ENCODE peak calls at places on chromosomes 11 and 22, in ten cellular contexts. One of them, this sample, is unnamed.

GRCh38 chr11:57645716-57646085 is 4.0 kb downstream of the YPEL4 start:
- DNase-seq in kidney: no peak
- DNase-seq in brain microvascular endothelial cell: no peak
- DNase-seq in T follicular helper cell: no peak
- DNase-seq in left lung: no peak
- DNase-seq in activated naive CD4-positive, alpha-beta T cell treated with Interleukin-2 at 50 U/mL for 16 hours: no peak
- DNase-seq in GDM1: no peak
- DNase-seq in NCI-H2081: no peak
- DNase-seq in stimulated activated CD8-positive, alpha-beta memory T cell treated with anti-CD3 and anti-CD28 coated beads, Interleukin-4, amount 100 ng/mL, for 24 hours: no peak
- DNase-seq in H9: no peak
- DNase-seq in this sample: no peak

GRCh38 chr11:68099474-68100405 is 21.4 kb downstream of the CHKA start:
- DNase-seq in kidney: no peak
- DNase-seq in brain microvascular endothelial cell: no peak
- DNase-seq in T follicular helper cell: no peak
- DNase-seq in left lung: no peak
- DNase-seq in activated naive CD4-positive, alpha-beta T cell treated with Interleukin-2 at 50 U/mL for 16 hours: no peak
- DNase-seq in GDM1: no peak
- DNase-seq in NCI-H2081: peak; percentile 83
- DNase-seq in stimulated activated CD8-positive, alpha-beta memory T cell treated with anti-CD3 and anti-CD28 coated beads, Interleukin-4, amount 100 ng/mL, for 24 hours: no peak
- DNase-seq in H9: no peak
- DNase-seq in this sample: peak; percentile 35

GRCh38 chr11:93528757-93529639 is 14.2 kb downstream of the SMCO4 start:
- DNase-seq in kidney: no peak
- DNase-seq in brain microvascular endothelial cell: no peak
- DNase-seq in T follicular helper cell: no peak
- DNase-seq in left lung: no peak
- DNase-seq in activated naive CD4-positive, alpha-beta T cell treated with Interleukin-2 at 50 U/mL for 16 hours: no peak
- DNase-seq in GDM1: no peak
- DNase-seq in NCI-H2081: peak; percentile 47
- DNase-seq in stimulated activated CD8-positive, alpha-beta memory T cell treated with anti-CD3 and anti-CD28 coated beads, Interleukin-4, amount 100 ng/mL, for 24 hours: no peak
- DNase-seq in H9: no peak
- DNase-seq in this sample: no peak

GRCh38 chr11:114832532-114833125 is 154.3 kb downstream of the NXPE2 start:
- DNase-seq in kidney: no peak
- DNase-seq in brain microvascular endothelial cell: no peak
- DNase-seq in T follicular helper cell: no peak
- DNase-seq in left lung: no peak
- DNase-seq in activated naive CD4-positive, alpha-beta T cell treated with Interleukin-2 at 50 U/mL for 16 hours: no peak
- DNase-seq in GDM1: no peak
- DNase-seq in NCI-H2081: peak; percentile 87
- DNase-seq in stimulated activated CD8-positive, alpha-beta memory T cell treated with anti-CD3 and anti-CD28 coated beads, Interleukin-4, amount 100 ng/mL, for 24 hours: no peak
- DNase-seq in H9: no peak
- DNase-seq in this sample: no peak

GRCh38 chr22:47210686-47211085 is 448.2 kb downstream of the TBC1D22A start:
- DNase-seq in kidney: no peak
- DNase-seq in brain microvascular endothelial cell: no peak
- DNase-seq in T follicular helper cell: no peak
- DNase-seq in left lung: no peak
- DNase-seq in activated naive CD4-positive, alpha-beta T cell treated with Interleukin-2 at 50 U/mL for 16 hours: no peak
- DNase-seq in GDM1: no peak
- DNase-seq in NCI-H2081: no peak
- DNase-seq in stimulated activated CD8-positive, alpha-beta memory T cell treated with anti-CD3 and anti-CD28 coated beads, Interleukin-4, amount 100 ng/mL, for 24 hours: no peak
- DNase-seq in H9: no peak
- DNase-seq in this sample: no peak

GRCh38 chr11:133983660-133984316 is 27.0 kb upstream of the IGSF9B start:
- DNase-seq in kidney: no peak
- DNase-seq in brain microvascular endothelial cell: no peak
- DNase-seq in T follicular helper cell: no peak
- DNase-seq in left lung: peak; percentile 78
- DNase-seq in activated naive CD4-positive, alpha-beta T cell treated with Interleukin-2 at 50 U/mL for 16 hours: no peak
- DNase-seq in GDM1: no peak
- DNase-seq in NCI-H2081: no peak
- DNase-seq in stimulated activated CD8-positive, alpha-beta memory T cell treated with anti-CD3 and anti-CD28 coated beads, Interleukin-4, amount 100 ng/mL, for 24 hours: no peak
- DNase-seq in H9: no peak
- DNase-seq in this sample: no peak

GRCh38 chr11:125347261-125347585 is 148.8 kb downstream of the FEZ1 start:
- DNase-seq in kidney: no peak
- DNase-seq in brain microvascular endothelial cell: no peak
- DNase-seq in T follicular helper cell: no peak
- DNase-seq in left lung: no peak
- DNase-seq in activated naive CD4-positive, alpha-beta T cell treated with Interleukin-2 at 50 U/mL for 16 hours: no peak
- DNase-seq in GDM1: no peak
- DNase-seq in NCI-H2081: no peak
- DNase-seq in stimulated activated CD8-positive, alpha-beta memory T cell treated with anti-CD3 and anti-CD28 coated beads, Interleukin-4, amount 100 ng/mL, for 24 hours: no peak
- DNase-seq in H9: no peak
- DNase-seq in this sample: no peak

GRCh38 chr22:50129121-50129734 is 39.4 kb downstream of the MOV10L1 start:
- DNase-seq in kidney: no peak
- DNase-seq in brain microvascular endothelial cell: no peak
- DNase-seq in T follicular helper cell: no peak
- DNase-seq in left lung: no peak
- DNase-seq in activated naive CD4-positive, alpha-beta T cell treated with Interleukin-2 at 50 U/mL for 16 hours: no peak
- DNase-seq in GDM1: no peak
- DNase-seq in NCI-H2081: no peak
- DNase-seq in stimulated activated CD8-positive, alpha-beta memory T cell treated with anti-CD3 and anti-CD28 coated beads, Interleukin-4, amount 100 ng/mL, for 24 hours: no peak
- DNase-seq in H9: no peak
- DNase-seq in this sample: no peak

GRCh38 chr11:16809901-16810668 is 71.6 kb downstream of the C11orf58 start:
- DNase-seq in kidney: no peak
- DNase-seq in brain microvascular endothelial cell: no peak
- DNase-seq in T follicular helper cell: no peak
- DNase-seq in left lung: no peak
- DNase-seq in activated naive CD4-positive, alpha-beta T cell treated with Interleukin-2 at 50 U/mL for 16 hours: no peak
- DNase-seq in GDM1: no peak
- DNase-seq in NCI-H2081: peak; percentile 17
- DNase-seq in stimulated activated CD8-positive, alpha-beta memory T cell treated with anti-CD3 and anti-CD28 coated beads, Interleukin-4, amount 100 ng/mL, for 24 hours: no peak
- DNase-seq in H9: no peak
- DNase-seq in this sample: no peak

GRCh38 chr22:50112151-50113118 is 22.6 kb downstream of the MOV10L1 start:
- DNase-seq in kidney: no peak
- DNase-seq in brain microvascular endothelial cell: peak; percentile 85
- DNase-seq in T follicular helper cell: no peak
- DNase-seq in left lung: no peak
- DNase-seq in activated naive CD4-positive, alpha-beta T cell treated with Interleukin-2 at 50 U/mL for 16 hours: no peak
- DNase-seq in GDM1: peak; percentile 73
- DNase-seq in NCI-H2081: no peak
- DNase-seq in stimulated activated CD8-positive, alpha-beta memory T cell treated with anti-CD3 and anti-CD28 coated beads, Interleukin-4, amount 100 ng/mL, for 24 hours: no peak
- DNase-seq in H9: no peak
- DNase-seq in this sample: peak; percentile 44

GRCh38 chr11:126662055-126662790 is 306.7 kb downstream of the ST3GAL4 start:
- DNase-seq in kidney: no peak
- DNase-seq in brain microvascular endothelial cell: no peak
- DNase-seq in T follicular helper cell: no peak
- DNase-seq in left lung: no peak
- DNase-seq in activated naive CD4-positive, alpha-beta T cell treated with Interleukin-2 at 50 U/mL for 16 hours: no peak
- DNase-seq in GDM1: no peak
- DNase-seq in NCI-H2081: no peak
- DNase-seq in stimulated activated CD8-positive, alpha-beta memory T cell treated with anti-CD3 and anti-CD28 coated beads, Interleukin-4, amount 100 ng/mL, for 24 hours: no peak
- DNase-seq in H9: no peak
- DNase-seq in this sample: no peak

GRCh38 chr11:2926611-2927492 is 2.4 kb downstream of the PHLDA2 start:
- DNase-seq in kidney: peak; percentile 69
- DNase-seq in brain microvascular endothelial cell: no peak
- DNase-seq in T follicular helper cell: no peak
- DNase-seq in left lung: peak; percentile 69
- DNase-seq in activated naive CD4-positive, alpha-beta T cell treated with Interleukin-2 at 50 U/mL for 16 hours: no peak
- DNase-seq in GDM1: no peak
- DNase-seq in NCI-H2081: no peak
- DNase-seq in stimulated activated CD8-positive, alpha-beta memory T cell treated with anti-CD3 and anti-CD28 coated beads, Interleukin-4, amount 100 ng/mL, for 24 hours: no peak
- DNase-seq in H9: no peak
- DNase-seq in this sample: no peak

GRCh38 chr11:117230286-117230961 is 1.4 kb downstream of the PCSK7 start:
- DNase-seq in kidney: peak; percentile 46
- DNase-seq in brain microvascular endothelial cell: no peak
- DNase-seq in T follicular helper cell: peak; percentile 4
- DNase-seq in left lung: no peak
- DNase-seq in activated naive CD4-positive, alpha-beta T cell treated with Interleukin-2 at 50 U/mL for 16 hours: peak; percentile 53
- DNase-seq in GDM1: no peak
- DNase-seq in NCI-H2081: no peak
- DNase-seq in stimulated activated CD8-positive, alpha-beta memory T cell treated with anti-CD3 and anti-CD28 coated beads, Interleukin-4, amount 100 ng/mL, for 24 hours: no peak
- DNase-seq in H9: no peak
- DNase-seq in this sample: peak; percentile 71

GRCh38 chr11:119169272-119169719 is 771 bp downstream of the NLRX1 start:
- DNase-seq in kidney: no peak
- DNase-seq in brain microvascular endothelial cell: no peak
- DNase-seq in T follicular helper cell: no peak
- DNase-seq in left lung: no peak
- DNase-seq in activated naive CD4-positive, alpha-beta T cell treated with Interleukin-2 at 50 U/mL for 16 hours: peak; percentile 35
- DNase-seq in GDM1: peak; percentile 34
- DNase-seq in NCI-H2081: no peak
- DNase-seq in stimulated activated CD8-positive, alpha-beta memory T cell treated with anti-CD3 and anti-CD28 coated beads, Interleukin-4, amount 100 ng/mL, for 24 hours: peak; percentile 9
- DNase-seq in H9: peak; percentile 88
- DNase-seq in this sample: peak; percentile 61